ENCODE peak calls at places on chromosome 17, in seven cellular contexts. Y is GM23338, B is OCI-LY7, Z is mesothelial cell of epicardium, M is GM13977, U is H9, C is EL. L is an unnamed sample.

GRCh38 chr17:18105595-18105994 is 3.0 kb upstream of the MYO15A start:
- DNase-seq in Y (no peak), B (no peak), Z (no peak), M (no peak), U (no peak), C (no peak), L (no peak)

GRCh38 chr17:37673386-37673785 is 30.1 kb upstream of the DDX52 start:
- DNase-seq in Y (no peak), B (no peak), Z (no peak), M (no peak), U (no peak), C (no peak), L (no peak)

GRCh38 chr17:17520599-17521232 is 24.5 kb upstream of the RASD1 start:
- DNase-seq in Y (no peak), B (no peak), Z (no peak), M (no peak), U (no peak), C (no peak), L (no peak)

GRCh38 chr17:77466140-77466539 is 325.4 kb downstream of the SEC14L1 start:
- DNase-seq in Y (peak), B (no peak), Z (no peak), M (no peak), U (peak), C (no peak), L (peak)

GRCh38 chr17:73203788-73204479 is 11.1 kb downstream of the COG1 start:
- DNase-seq in Y (no peak), B (no peak), Z (no peak), M (no peak), U (no peak), C (no peak), L (peak)

GRCh38 chr17:36869856-36870617 is 67.2 kb upstream of the LHX1 start:
- DNase-seq in Y (peak), B (no peak), Z (no peak), M (no peak), U (peak), C (peak), L (peak)

GRCh38 chr17:41416478-41416877 is 7.9 kb downstream of the KRT37 start:
- DNase-seq in Y (no peak), B (no peak), Z (no peak), M (no peak), U (no peak), C (no peak), L (peak)

GRCh38 chr17:28834420-28834819 is 8.2 kb downstream of the FAM222B start:
- DNase-seq in Y (no peak), B (no peak), Z (no peak), M (no peak), U (no peak), C (no peak), L (no peak)

GRCh38 chr17:76445697-76446448 is 7.1 kb downstream of the UBE2O start:
- DNase-seq in Y (no peak), B (no peak), Z (no peak), M (no peak), U (no peak), C (no peak), L (no peak)

GRCh38 chr17:559699-560378 is 154.8 kb downstream of the VPS53 start:
- DNase-seq in Y (no peak), B (no peak), Z (no peak), M (no peak), U (no peak), C (peak), L (no peak)

GRCh38 chr17:59756236-59756818 is 48.9 kb downstream of the VMP1 start:
- DNase-seq in Y (no peak), B (no peak), Z (no peak), M (no peak), U (no peak), C (peak), L (no peak)

GRCh38 chr17:4559851-4560820 is at the start of gene GGT6:
- DNase-seq in Y (no peak), B (no peak), Z (no peak), M (no peak), U (no peak), C (no peak), L (peak)

GRCh38 chr17:70138309-70138865 is 30.9 kb upstream of the KCNJ2 start:
- DNase-seq in Y (no peak), B (no peak), Z (no peak), M (no peak), U (no peak), C (peak), L (peak)

GRCh38 chr17:21425736-21426135 is 49.6 kb downstream of the KCNJ12 start:
- DNase-seq in Y (no peak), B (no peak), Z (no peak), M (no peak), U (peak), C (no peak), L (peak)

GRCh38 chr17:38916771-38917170 is 8.6 kb upstream of the LASP1NB start:
- DNase-seq in Y (no peak), B (no peak), Z (no peak), M (no peak), U (no peak), C (no peak), L (no peak)

L was measured in left kidney.